ENCODE peak calls at places on chromosome 20, in eight cellular contexts. R is effector CD4-positive, alpha-beta T cell; P is GM13977; C is B cell; J is substantia nigra; F is IMR-90; O is gastrocnemius medialis; S is heart right ventricle. A is an unnamed sample.

GRCh38 chr20:15857131-15857784 is 716.0 kb downstream of the KIF16B start:
- DNase-seq in R (no peak), P (no peak), C (peak; percentile 34), J (no peak), F (no peak), O (no peak), S (no peak), A (no peak)

GRCh38 chr20:57754190-57754589 is 44.4 kb upstream of the PMEPA1 start:
- DNase-seq in R (no peak), P (no peak), C (no peak), J (no peak), F (no peak), O (no peak), S (no peak), A (no peak)

GRCh38 chr20:57564180-57564802 is 3.4 kb downstream of the PCK1 start:
- DNase-seq in R (no peak), P (no peak), C (no peak), J (no peak), F (no peak), O (no peak), S (no peak), A (no peak)

GRCh38 chr20:1309439-1309847 is 19.5 kb downstream of the SDCBP2 start:
- DNase-seq in R (no peak), P (no peak), C (no peak), J (no peak), F (no peak), O (no peak), S (no peak), A (no peak)

GRCh38 chr20:15584507-15584906 is 988.7 kb downstream of the KIF16B start:
- DNase-seq in R (no peak), P (no peak), C (no peak), J (no peak), F (no peak), O (no peak), S (no peak), A (no peak)

GRCh38 chr20:56859039-56859750 is 230.1 kb downstream of the TFAP2C start:
- DNase-seq in R (no peak), P (no peak), C (no peak), J (no peak), F (no peak), O (no peak), S (no peak), A (no peak)

GRCh38 chr20:19314619-19315018 is 102.2 kb downstream of the SLC24A3 start:
- DNase-seq in R (no peak), P (no peak), C (no peak), J (no peak), F (no peak), O (no peak), S (no peak), A (no peak)

GRCh38 chr20:38290829-38291581 is 13.0 kb upstream of the BPI start:
- DNase-seq in R (no peak), P (no peak), C (no peak), J (peak; percentile 12), F (peak; percentile 95), O (no peak), S (peak; percentile 60), A (no peak)

GRCh38 chr20:53738039-53738944 is 144.7 kb upstream of the ZNF217 start:
- DNase-seq in R (no peak), P (no peak), C (peak; percentile 30), J (peak; percentile 34), F (peak; percentile 90), O (peak; percentile 68), S (peak; percentile 59), A (no peak)

GRCh38 chr20:48681201-48681881 is 146.5 kb downstream of the PREX1 start:
- DNase-seq in R (no peak), P (no peak), C (no peak), J (no peak), F (no peak), O (no peak), S (no peak), A (no peak)